ENCODE peak calls at places on chromosomes 2 and 18, in four cellular contexts. O is DMS153, D is stomach, Y is AG04449. U is an unnamed sample.

GRCh38 chr2:37809525-37809924 is 115.6 kb upstream of the RMDN2 start:
- DNase-seq in Y (no peak), D (peak), O (no peak), U (no peak)

GRCh38 chr2:96116424-96116878 is at the start of gene ADRA2B:
- DNase-seq in O (peak), D (peak), Y (no peak), U (peak)

GRCh38 chr2:149703281-149703680 is 115.7 kb upstream of the MMADHC start:
- DNase-seq in Y (no peak), D (no peak), O (no peak), U (no peak)

GRCh38 chr18:31891566-31891965 is 51.4 kb downstream of the TRAPPC8 start:
- DNase-seq in O (no peak), Y (no peak), D (no peak), U (no peak)

GRCh38 chr18:332007-332406 is 64.2 kb upstream of the THOC1 start:
- DNase-seq in Y (no peak), O (no peak), D (no peak), U (no peak)

GRCh38 chr2:42569116-42569711 is 782 bp downstream of the MTA3 start:
- DNase-seq in Y (no peak), D (peak), O (peak), U (peak)

GRCh38 chr2:107338059-107338458 is 452.1 kb upstream of the ST6GAL2 start:
- DNase-seq in Y (no peak), D (no peak), O (no peak), U (no peak)

GRCh38 chr2:96739051-96739632 is 722 bp downstream of the LMAN2L start:
- DNase-seq in O (no peak), Y (no peak), D (no peak), U (no peak)

GRCh38 chr2:179787601-179788000 is 73.8 kb downstream of the ZNF385B start:
- DNase-seq in O (no peak), Y (no peak), D (no peak), U (no peak)

GRCh38 chr2:34646901-34647300 is 1047.8 kb upstream of the FAM98A start:
- DNase-seq in Y (no peak), O (no peak), D (no peak), U (no peak)

GRCh38 chr2:33378551-33379220 is 97.8 kb upstream of the RASGRP3 start:
- DNase-seq in O (no peak), D (no peak), Y (no peak), U (no peak)

GRCh38 chr18:11119962-11120361 is 29.4 kb downstream of the PIEZO2 start:
- DNase-seq in O (no peak), D (no peak), Y (no peak), U (no peak)

GRCh38 chr2:236847023-236847422 is 238.7 kb upstream of the COPS8 start:
- DNase-seq in O (no peak), Y (no peak), D (no peak), U (no peak)

GRCh38 chr18:3514312-3515216 is 64.6 kb downstream of the TGIF1 start:
- DNase-seq in D (no peak), Y (no peak), O (no peak), U (no peak)

GRCh38 chr2:217183471-217183870 is 323.6 kb upstream of the TNP1 start:
- DNase-seq in Y (no peak), D (no peak), O (no peak), U (no peak)

GRCh38 chr2:192025607-192026006 is 169.1 kb downstream of the TMEFF2 start:
- DNase-seq in D (no peak), Y (no peak), O (no peak), U (no peak)